ENCODE peak calls at places on chromosome 18, in four cellular contexts. O is GM12891, K is K562, X is HepG2. J is an unnamed sample.

GRCh38 chr18:25353080-25353479 is 1.1 kb upstream of the ZNF521 start:
- DNase-seq in O (no peak), K (no peak), X (no peak), J (no peak)

GRCh38 chr18:12838178-12838634 is 45.8 kb downstream of the PTPN2 start:
- DNase-seq in O (no peak), K (no peak), X (peak), J (no peak)

GRCh38 chr18:48061781-48062570 is 131.5 kb upstream of the SMAD2 start:
- DNase-seq in O (no peak), K (no peak), X (no peak), J (no peak)

GRCh38 chr18:12372406-12372805 is 4.6 kb downstream of the AFG3L2 start:
- DNase-seq in O (no peak), K (no peak), X (no peak), J (no peak)

GRCh38 chr18:6661692-6662415 is 67.7 kb upstream of the ARHGAP28 start:
- DNase-seq in O (no peak), K (no peak), X (no peak), J (no peak)

GRCh38 chr18:32175265-32175664 is 14.6 kb upstream of the MEP1B start:
- DNase-seq in O (no peak), K (no peak), X (no peak), J (no peak)

GRCh38 chr18:79955302-79956075 is 4.0 kb upstream of the SLC66A2 start:
- DNase-seq in O (no peak), K (no peak), X (no peak), J (no peak)

GRCh38 chr18:44651453-44651852 is 29.2 kb upstream of the SETBP1 start:
- DNase-seq in O (no peak), K (peak), X (no peak), J (no peak)

GRCh38 chr18:77131652-77132368 is 773 bp downstream of the MBP start:
- DNase-seq in O (peak), K (no peak), X (no peak), J (no peak)
- TF ChIP-seq POLR2A in O (peak), K (no peak), X (peak), J (no peak)

GRCh38 chr18:61833387-61833786 is 59.4 kb downstream of the RNF152 start:
- DNase-seq in O (no peak), K (no peak), X (no peak), J (no peak)
- TF ChIP-seq TAF1 in O (no peak), K (no peak), X (no peak), J (no peak)

GRCh38 chr18:58345064-58345463 is 283.8 kb downstream of the ALPK2 start:
- DNase-seq in O (no peak), K (no peak), X (no peak), J (no peak)
- TF ChIP-seq POLR2AphosphoS5 in O (no peak), K (no peak), X (no peak), J (no peak)

GRCh38 chr18:9710037-9710436 is 1.9 kb downstream of the RAB31 start:
- DNase-seq in O (no peak), K (no peak), X (no peak), J (no peak)

GRCh38 chr18:9706081-9706935 is 1.8 kb upstream of the RAB31 start:
- DNase-seq in O (no peak), K (no peak), X (no peak), J (no peak)

GRCh38 chr18:9707381-9708056 is 582 bp upstream of the RAB31 start:
- DNase-seq in O (no peak), K (no peak), X (no peak), J (no peak)

GRCh38 chr18:9708882-9709877 is 1.1 kb downstream of the RAB31 start:
- DNase-seq in O (no peak), K (peak), X (no peak), J (peak)

DNA sequence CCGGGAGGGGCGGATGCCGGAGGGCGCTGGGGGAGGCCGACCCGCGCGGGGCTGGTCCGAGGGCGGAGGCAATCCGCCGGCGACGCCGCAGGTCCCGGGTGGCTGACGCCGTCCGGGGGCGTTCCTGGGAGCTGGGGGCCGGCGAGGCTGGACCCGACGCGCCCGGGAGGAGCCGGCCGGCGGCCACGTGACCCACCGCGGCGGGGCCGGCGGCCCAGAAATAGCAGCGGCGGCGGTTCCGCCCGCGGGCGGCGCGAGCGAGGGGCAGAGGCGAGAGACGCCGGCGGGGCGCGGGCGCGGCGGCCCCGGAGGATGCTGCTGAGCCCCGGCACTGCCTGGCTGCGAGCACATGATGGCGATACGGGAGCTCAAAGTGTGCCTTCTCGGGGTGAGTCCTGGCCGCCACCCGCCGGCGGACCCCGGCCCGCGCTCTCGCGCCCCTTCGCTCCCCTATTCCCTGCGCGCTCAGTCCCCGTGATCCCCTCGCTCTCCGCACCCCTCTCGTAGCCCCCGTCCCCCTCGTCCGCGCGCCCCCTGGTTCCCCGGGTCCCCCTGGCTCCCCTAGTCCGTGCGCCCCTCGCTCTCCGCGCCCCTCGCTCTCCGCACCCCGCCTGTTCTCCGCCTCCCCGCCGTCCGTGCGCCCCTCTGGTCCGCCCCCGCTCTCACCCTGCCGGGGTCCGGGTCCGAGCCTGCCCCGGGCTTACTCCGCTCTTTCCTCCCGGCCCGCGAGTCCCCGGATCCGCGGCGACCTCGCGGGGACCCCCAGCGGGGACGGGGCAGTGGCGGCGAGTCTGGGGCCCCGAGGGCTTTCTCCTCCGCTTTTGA is at the start of gene RAB31:
- DNase-seq in O (peak), K (peak), X (no peak), J (peak)
- TF ChIP-seq POLR2A in O (peak), K (no peak), X (no peak), J (peak)

DNA sequence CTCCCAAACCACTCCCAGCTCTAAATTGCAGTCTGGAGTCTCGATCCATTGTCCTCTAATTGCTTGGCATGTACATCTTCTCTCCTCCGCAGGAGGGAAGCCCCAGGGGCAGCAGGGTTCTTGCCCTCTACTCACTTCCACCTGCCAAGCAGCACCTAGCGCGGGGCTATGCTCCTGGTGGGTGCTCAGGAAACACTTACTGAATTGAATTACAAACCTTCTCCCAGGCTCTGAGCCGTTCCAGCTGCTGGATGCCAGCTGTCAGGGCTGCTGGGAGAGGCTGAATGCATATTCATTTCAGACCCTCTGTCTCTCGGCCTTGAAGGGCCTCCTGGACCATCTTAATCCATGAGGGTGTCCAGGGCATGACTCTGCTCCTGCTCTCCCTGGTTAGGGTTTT is 94.0 kb downstream of the CELF4 start:
- DNase-seq in O (no peak), K (no peak), X (no peak), J (no peak)
- TF ChIP-seq TAF1 in O (no peak), K (no peak), X (no peak), J (no peak)

GRCh38 chr18:74395630-74396251 is 61.4 kb downstream of the DIPK1C start:
- DNase-seq in O (no peak), K (no peak), X (no peak), J (no peak)
- TF ChIP-seq POLR2AphosphoS5 in O (no peak), K (no peak), X (no peak), J (no peak)

DNA sequence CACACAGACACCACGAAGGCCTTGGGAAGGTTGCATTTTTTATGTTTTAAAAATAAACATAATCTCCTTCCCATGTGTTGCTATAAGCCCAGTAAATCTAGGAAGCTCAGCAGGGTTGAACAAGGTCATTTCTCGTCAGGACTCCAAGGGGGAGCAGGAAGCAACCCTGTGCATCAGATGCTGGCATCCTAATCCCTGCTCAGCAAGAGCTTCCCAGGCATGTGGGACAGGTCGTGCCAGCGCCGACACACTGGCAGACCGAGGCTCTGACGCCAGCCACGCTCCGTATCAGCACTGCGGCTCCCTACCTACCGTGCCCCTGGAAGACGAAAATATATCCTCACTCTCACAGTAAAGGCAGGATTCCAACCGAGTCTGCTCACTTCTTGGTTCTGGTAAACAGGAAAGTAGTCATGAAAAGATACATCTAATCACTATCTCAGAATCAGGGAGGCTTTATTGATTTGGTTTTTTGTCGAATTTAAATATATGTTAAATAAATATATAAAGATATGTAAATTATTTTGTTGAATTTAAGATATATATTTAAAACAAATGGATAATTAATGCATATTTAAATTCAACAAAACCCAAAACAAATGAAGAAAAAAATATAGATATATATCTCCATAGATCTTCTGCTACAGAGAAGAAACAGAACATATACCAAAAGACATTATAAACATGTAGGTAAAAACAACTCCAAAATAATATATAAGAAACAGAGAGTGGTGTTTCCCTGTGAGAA is 61.4 kb downstream of the TXNL1 start:
- DNase-seq in O (no peak), K (no peak), X (no peak), J (no peak)
- TF ChIP-seq POLR2A in O (no peak), K (no peak), X (no peak), J (no peak)

GRCh38 chr18:58310517-58310916 is 266.5 kb downstream of the NEDD4L start:
- DNase-seq in O (no peak), K (no peak), X (no peak), J (no peak)

GRCh38 chr18:58308463-58308862 is 264.4 kb downstream of the NEDD4L start:
- DNase-seq in O (no peak), K (no peak), X (no peak), J (no peak)

GRCh38 chr18:58311390-58311789 is 267.4 kb downstream of the NEDD4L start:
- DNase-seq in O (no peak), K (no peak), X (no peak), J (no peak)

GRCh38 chr18:58309099-58309498 is 265.1 kb downstream of the NEDD4L start:
- DNase-seq in O (no peak), K (no peak), X (no peak), J (no peak)

DNA sequence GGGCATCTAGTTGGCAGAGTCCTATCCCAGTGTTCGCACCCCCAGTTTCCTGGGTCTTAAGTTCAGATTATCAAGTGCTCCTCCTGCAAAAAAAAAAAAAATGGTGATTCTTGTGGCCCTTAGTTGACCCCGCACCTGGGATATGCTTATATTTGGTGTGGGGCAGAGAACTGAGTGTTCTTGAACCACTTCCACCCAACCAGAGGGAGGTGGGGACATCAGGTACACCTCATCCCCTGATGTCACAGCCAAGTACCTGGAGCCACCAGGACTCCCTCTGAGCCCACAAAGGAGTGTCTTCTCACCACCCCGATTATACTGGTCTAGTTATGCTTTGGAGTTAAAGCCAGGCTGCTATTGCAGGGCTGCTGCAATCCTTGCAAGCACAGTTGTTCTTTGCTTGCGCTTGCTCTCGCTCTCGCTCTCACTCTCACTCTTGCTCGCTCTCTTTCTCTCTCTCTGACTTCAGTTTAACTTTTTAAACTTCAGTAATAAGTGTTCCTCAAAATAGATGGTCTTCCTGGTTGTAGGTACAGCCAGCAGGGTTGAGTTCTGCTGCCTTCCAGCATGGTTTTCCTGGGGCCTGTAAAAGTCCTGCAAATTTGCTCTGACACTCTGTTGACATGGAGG is 265.7 kb downstream of the NEDD4L start:
- DNase-seq in O (no peak), K (no peak), X (no peak), J (no peak)
- TF ChIP-seq TAF1 in O (no peak), K (no peak), X (no peak), J (no peak)

GRCh38 chr18:1463981-1464380 is 559.3 kb downstream of the ADCYAP1 start:
- DNase-seq in O (no peak), K (no peak), X (no peak), J (no peak)

GRCh38 chr18:1468550-1468949 is 563.9 kb downstream of the ADCYAP1 start:
- DNase-seq in O (no peak), K (no peak), X (no peak), J (no peak)

GRCh38 chr18:1466035-1466434 is 561.4 kb downstream of the ADCYAP1 start:
- DNase-seq in O (no peak), K (no peak), X (no peak), J (no peak)

GRCh38 chr18:1464444-1465217 is 560.0 kb downstream of the ADCYAP1 start:
- DNase-seq in O (no peak), K (no peak), X (no peak), J (no peak)

GRCh38 chr18:1467461-1467964 is 562.8 kb downstream of the ADCYAP1 start:
- DNase-seq in O (no peak), K (no peak), X (no peak), J (no peak)
- TF ChIP-seq POLR2AphosphoS5 in O (no peak), K (no peak), X (no peak), J (no peak)

GRCh38 chr18:26548144-26549102 is at the start of gene KCTD1:
- DNase-seq in O (peak), K (no peak), X (peak), J (peak)
- TF ChIP-seq POLR2A in O (no peak), K (no peak), X (peak), J (peak)